ENCODE peak calls at places on chromosomes 12 and 14, in nine cellular contexts. F, Z, B, W, D, H, V, X and A are unnamed samples.

GRCh38 chr12:53229454-53229853 is 2.6 kb downstream of the RARG start:
- DNase-seq in Z (no peak), V (no peak), D (no peak), X (no peak), H (no peak), B (no peak), W (no peak), F (no peak), A (no peak)

GRCh38 chr12:115710104-115710564 is 567.4 kb downstream of the MED13L start:
- DNase-seq in W (no peak), F (no peak), D (no peak), V (peak; percentile 74), H (no peak), X (no peak), B (peak; percentile 74), Z (peak; percentile 98), A (peak; percentile 1)

GRCh38 chr12:68861890-68862289 is 53.9 kb downstream of the MDM2 start:
- DNase-seq in W (no peak), F (no peak), V (no peak), D (no peak), H (no peak), B (no peak), X (no peak), Z (no peak), A (no peak)

GRCh38 chr12:116273813-116274551 is 3.5 kb downstream of the MED13L start:
- DNase-seq in Z (no peak), F (no peak), H (no peak), X (no peak), V (no peak), W (no peak), B (no peak), D (no peak), A (no peak)

GRCh38 chr12:109115758-109116610 is at the start of gene ACACB:
- DNase-seq in F (no peak), W (no peak), V (no peak), Z (no peak), B (no peak), D (peak; percentile 86), H (peak; percentile 10), X (no peak), A (no peak)

GRCh38 chr14:88411039-88411438 is 25.6 kb downstream of the SPATA7 start:
- DNase-seq in H (no peak), F (no peak), W (no peak), V (no peak), X (no peak), B (no peak), D (no peak), Z (no peak), A (no peak)

GRCh38 chr14:22465201-22465835 is 123.7 kb downstream of the DAD1 start:
- DNase-seq in W (no peak), B (no peak), F (no peak), X (no peak), Z (peak; percentile 78), V (peak; percentile 27), H (no peak), D (no peak), A (no peak)

GRCh38 chr14:106209745-106210144 is 683.4 kb downstream of the TMEM121 start:
- DNase-seq in H (no peak), V (no peak), Z (no peak), D (no peak), F (no peak), X (no peak), B (no peak), W (no peak), A (no peak)

GRCh38 chr12:40565029-40565633 is 127.1 kb upstream of the CNTN1 start:
- DNase-seq in W (no peak), F (peak; percentile 87), V (no peak), X (no peak), D (no peak), H (no peak), B (no peak), Z (no peak), A (no peak)

GRCh38 chr14:102757646-102758045 is 19.6 kb upstream of the TRAF3 start:
- DNase-seq in F (no peak), Z (no peak), W (no peak), X (no peak), B (no peak), V (no peak), H (no peak), D (no peak), A (no peak)

GRCh38 chr12:71892059-71892458 is 46.6 kb upstream of the TPH2 start:
- DNase-seq in F (no peak), X (no peak), H (no peak), D (no peak), B (no peak), Z (no peak), V (no peak), W (no peak), A (no peak)

GRCh38 chr14:85529803-85530574 is at the start of gene FLRT2:
- DNase-seq in Z (peak; percentile 71), D (peak; percentile 39), B (no peak), V (peak; percentile 71), X (no peak), F (no peak), W (peak; percentile 3), H (no peak), A (no peak)

GRCh38 chr12:91139981-91140659 is 28.8 kb upstream of the LUM start:
- DNase-seq in X (peak; percentile 63), Z (peak; percentile 94), F (no peak), D (no peak), V (peak; percentile 93), H (no peak), B (no peak), W (no peak), A (peak; percentile 73)

GRCh38 chr12:104219361-104219892 is 3.8 kb downstream of the TXNRD1 start:
- DNase-seq in Z (peak; percentile 97), D (no peak), W (no peak), F (peak; percentile 61), X (peak; percentile 97), B (no peak), H (peak; percentile 8), V (peak; percentile 98), A (peak; percentile 90)

GRCh38 chr14:60722163-60722835 is 1.9 kb downstream of the SIX4 start:
- DNase-seq in V (peak; percentile 62), D (peak; percentile 40), X (no peak), F (peak; percentile 42), Z (peak; percentile 64), W (peak; percentile 28), H (no peak), B (peak; percentile 67), A (no peak)

GRCh38 chr12:54716284-54716683 is 68.1 kb upstream of the DCD start:
- DNase-seq in B (no peak), F (no peak), Z (peak; percentile 23), V (peak; percentile 4), H (no peak), D (no peak), W (no peak), X (no peak), A (no peak)

GRCh38 chr12:95848575-95849388 is 10.0 kb upstream of the SNRPF start:
- DNase-seq in Z (peak; percentile 54), B (peak; percentile 3), W (no peak), H (no peak), V (peak; percentile 57), F (peak; percentile 50), D (peak; percentile 55), X (no peak), A (no peak)

GRCh38 chr14:76936483-76936882 is 92.0 kb downstream of the IRF2BPL start:
- DNase-seq in F (no peak), V (peak; percentile 52), B (no peak), D (no peak), Z (peak; percentile 83), W (no peak), H (no peak), X (no peak), A (no peak)

GRCh38 chr14:36221097-36221496 is 44.6 kb upstream of the PTCSC3 start:
- DNase-seq in F (peak; percentile 22), D (no peak), B (peak; percentile 29), W (no peak), Z (no peak), H (no peak), V (no peak), X (no peak), A (no peak)

GRCh38 chr12:117032593-117033381 is 66.4 kb downstream of the TESC start:
- DNase-seq in Z (peak; percentile 9), B (peak; percentile 72), D (peak; percentile 25), W (no peak), H (no peak), V (no peak), X (no peak), F (peak; percentile 85), A (no peak)

GRCh38 chr14:88191605-88192004 is 131.5 kb downstream of the KCNK10 start:
- DNase-seq in W (no peak), D (no peak), V (no peak), B (no peak), X (no peak), H (no peak), Z (no peak), F (no peak), A (no peak)

GRCh38 chr12:113299619-113300237 is 35.2 kb downstream of the SLC8B1 start:
- DNase-seq in V (peak; percentile 88), H (no peak), F (no peak), D (peak; percentile 32), X (peak; percentile 76), Z (peak; percentile 75), W (no peak), B (no peak), A (peak; percentile 35)

GRCh38 chr12:70822431-70822830 is 98.1 kb downstream of the PTPRR start:
- DNase-seq in B (no peak), V (no peak), Z (no peak), W (no peak), D (no peak), H (no peak), F (no peak), X (no peak), A (no peak)

GRCh38 chr12:51269174-51270066 is 795 bp downstream of the SMAGP start:
- DNase-seq in B (peak; percentile 20), Z (peak; percentile 36), V (peak; percentile 43), X (no peak), D (peak; percentile 69), F (peak; percentile 76), W (peak; percentile 70), H (no peak), A (no peak)

GRCh38 chr14:31934767-31935266 is 142.3 kb upstream of the ARHGAP5 start:
- DNase-seq in V (peak; percentile 66), D (no peak), B (peak; percentile 61), Z (peak; percentile 64), F (peak; percentile 65), H (no peak), X (no peak), W (no peak), A (no peak)

GRCh38 chr12:2179953-2180736 is 127.4 kb downstream of the CACNA1C start:
- DNase-seq in D (peak; percentile 34), B (no peak), F (no peak), X (peak; percentile 86), H (no peak), Z (peak; percentile 99), W (no peak), V (peak; percentile 92), A (no peak)

GRCh38 chr14:99132821-99133562 is 139.0 kb downstream of the BCL11B start:
- DNase-seq in D (peak; percentile 15), H (no peak), X (no peak), Z (no peak), V (no peak), W (no peak), F (no peak), B (no peak), A (no peak)

GRCh38 chr14:37443461-37443860 is 151.6 kb downstream of the FOXA1 start:
- DNase-seq in V (no peak), F (no peak), Z (peak; percentile 65), H (no peak), B (no peak), X (peak; percentile 10), W (no peak), D (no peak), A (no peak)

GRCh38 chr14:69487226-69487625 is 2.7 kb downstream of the PLEKHD1 start:
- DNase-seq in D (no peak), Z (no peak), H (no peak), V (no peak), X (no peak), W (no peak), B (no peak), F (no peak), A (no peak)